ENCODE peak calls at places on chromosomes 12 and 14, in four cellular contexts. One of them, this sample, is unnamed.
A peak's percentile ranks its signal among the peaks of the same experiment; 100 is the strongest.

GRCh38 chr12:68487721-68488309 is 122.9 kb upstream of the RAP1B start:
- DNase-seq in PC-9: no peak
- DNase-seq in endothelial cell of umbilical vein: no peak
- DNase-seq in GM23248: no peak
- DNase-seq in this sample: no peak

GRCh38 chr12:75658826-75659823 is 147.7 kb upstream of the KRR1 start:
- DNase-seq in PC-9: no peak
- DNase-seq in endothelial cell of umbilical vein: peak; percentile 77
- DNase-seq in GM23248: peak; percentile 86
- DNase-seq in this sample: peak; percentile 92

GRCh38 chr12:20624718-20625117 is 70.4 kb upstream of the SLCO1C1 start:
- DNase-seq in PC-9: no peak
- DNase-seq in endothelial cell of umbilical vein: peak; percentile 58
- DNase-seq in GM23248: peak; percentile 37
- DNase-seq in this sample: peak; percentile 35

GRCh38 chr14:77979666-77980351 is 179.9 kb downstream of the ADCK1 start:
- DNase-seq in PC-9: no peak
- DNase-seq in endothelial cell of umbilical vein: no peak
- DNase-seq in GM23248: no peak
- DNase-seq in this sample: peak; percentile 60

GRCh38 chr12:132270969-132271754 is 58.2 kb downstream of the GALNT9 start:
- DNase-seq in PC-9: no peak
- DNase-seq in endothelial cell of umbilical vein: no peak
- DNase-seq in GM23248: no peak
- DNase-seq in this sample: no peak

GRCh38 chr14:37142835-37143499 is 29.4 kb downstream of the SLC25A21 start:
- DNase-seq in PC-9: no peak
- DNase-seq in endothelial cell of umbilical vein: peak; percentile 51
- DNase-seq in GM23248: peak; percentile 68
- DNase-seq in this sample: peak; percentile 95

GRCh38 chr14:64303471-64303917 is 9.3 kb upstream of the ESR2 start:
- DNase-seq in PC-9: peak; percentile 72
- DNase-seq in endothelial cell of umbilical vein: peak; percentile 71
- DNase-seq in GM23248: peak; percentile 62
- DNase-seq in this sample: peak; percentile 52

GRCh38 chr14:104989236-104989950 is 3.8 kb downstream of the CLBA1 start:
- DNase-seq in PC-9: no peak
- DNase-seq in endothelial cell of umbilical vein: no peak
- DNase-seq in GM23248: no peak
- DNase-seq in this sample: no peak

GRCh38 chr12:47799357-47799955 is 20.2 kb downstream of the HDAC7 start:
- DNase-seq in PC-9: no peak
- DNase-seq in endothelial cell of umbilical vein: no peak
- DNase-seq in GM23248: peak; percentile 45
- DNase-seq in this sample: no peak

GRCh38 chr14:33564774-33565630 is 385.9 kb downstream of the EGLN3 start:
- DNase-seq in PC-9: peak; percentile 72
- DNase-seq in endothelial cell of umbilical vein: peak; percentile 98
- DNase-seq in GM23248: peak; percentile 58
- DNase-seq in this sample: peak; percentile 94

GRCh38 chr14:75689012-75689411 is 28.0 kb downstream of the TTLL5 start:
- DNase-seq in PC-9: no peak
- DNase-seq in endothelial cell of umbilical vein: no peak
- DNase-seq in GM23248: peak; percentile 72
- DNase-seq in this sample: peak; percentile 45

GRCh38 chr12:117580718-117581062 is 219.3 kb upstream of the NOS1 start:
- DNase-seq in PC-9: no peak
- DNase-seq in endothelial cell of umbilical vein: no peak
- DNase-seq in GM23248: no peak
- DNase-seq in this sample: no peak

GRCh38 chr12:16012086-16012485 is 101.0 kb downstream of the DERA start:
- DNase-seq in PC-9: no peak
- DNase-seq in endothelial cell of umbilical vein: peak; percentile 26
- DNase-seq in GM23248: peak; percentile 47
- DNase-seq in this sample: peak; percentile 64

GRCh38 chr12:50040657-50041056 is 15.4 kb upstream of the RACGAP1 start:
- DNase-seq in PC-9: no peak
- DNase-seq in endothelial cell of umbilical vein: no peak
- DNase-seq in GM23248: no peak
- DNase-seq in this sample: no peak

GRCh38 chr12:101829639-101830390 is 944 bp downstream of the GNPTAB start:
- DNase-seq in PC-9: no peak
- DNase-seq in endothelial cell of umbilical vein: peak; percentile 37
- DNase-seq in GM23248: peak; percentile 49
- DNase-seq in this sample: no peak

GRCh38 chr12:89135976-89136634 is 216.2 kb downstream of the DUSP6 start:
- DNase-seq in PC-9: peak; percentile 46
- DNase-seq in endothelial cell of umbilical vein: no peak
- DNase-seq in GM23248: peak; percentile 83
- DNase-seq in this sample: peak; percentile 69

GRCh38 chr12:13798162-13798561 is 183.2 kb downstream of the GRIN2B start:
- DNase-seq in PC-9: no peak
- DNase-seq in endothelial cell of umbilical vein: no peak
- DNase-seq in GM23248: peak; percentile 5
- DNase-seq in this sample: no peak

GRCh38 chr12:119334459-119335170 is at the start of gene CCDC60:
- DNase-seq in PC-9: no peak
- DNase-seq in endothelial cell of umbilical vein: no peak
- DNase-seq in GM23248: no peak
- DNase-seq in this sample: no peak
- H3K4me3 ChIP-seq in PC-9: no peak within 1 kb of the TSS
- H3K4me3 ChIP-seq in endothelial cell of umbilical vein: no peak within 1 kb of the TSS
- H3K4me3 ChIP-seq in GM23248: no peak within 1 kb of the TSS
- H3K4me3 ChIP-seq in this sample: no peak within 1 kb of the TSS

GRCh38 chr14:94330857-94331256 is 7.7 kb upstream of the SERPINA6 start:
- DNase-seq in PC-9: no peak
- DNase-seq in endothelial cell of umbilical vein: no peak
- DNase-seq in GM23248: peak; percentile 28
- DNase-seq in this sample: no peak

GRCh38 chr14:94332063-94332583 is 9.0 kb upstream of the SERPINA6 start:
- DNase-seq in PC-9: no peak
- DNase-seq in endothelial cell of umbilical vein: no peak
- DNase-seq in GM23248: no peak
- DNase-seq in this sample: no peak

GRCh38 chr14:94329857-94330256 is 6.7 kb upstream of the SERPINA6 start:
- DNase-seq in PC-9: no peak
- DNase-seq in endothelial cell of umbilical vein: no peak
- DNase-seq in GM23248: no peak
- DNase-seq in this sample: no peak

GRCh38 chr14:94331462-94331861 is 8.3 kb upstream of the SERPINA6 start:
- DNase-seq in PC-9: no peak
- DNase-seq in endothelial cell of umbilical vein: no peak
- DNase-seq in GM23248: no peak
- DNase-seq in this sample: no peak

GRCh38 chr14:94330432-94330831 is 7.3 kb upstream of the SERPINA6 start:
- DNase-seq in PC-9: no peak
- DNase-seq in endothelial cell of umbilical vein: no peak
- DNase-seq in GM23248: no peak
- DNase-seq in this sample: no peak
- H2AFZ ChIP-seq in PC-9: no peak overlapping the region
- H2AFZ ChIP-seq in endothelial cell of umbilical vein: no peak overlapping the region
- H2AFZ ChIP-seq in GM23248: no peak overlapping the region
- H2AFZ ChIP-seq in this sample: no peak overlapping the region

GRCh38 chr12:123890536-123890902 is 82.1 kb downstream of the CCDC92 start:
- DNase-seq in PC-9: no peak
- DNase-seq in endothelial cell of umbilical vein: no peak
- DNase-seq in GM23248: no peak
- DNase-seq in this sample: no peak

GRCh38 chr12:123889000-123889399 is 83.6 kb downstream of the CCDC92 start:
- DNase-seq in PC-9: no peak
- DNase-seq in endothelial cell of umbilical vein: no peak
- DNase-seq in GM23248: no peak
- DNase-seq in this sample: no peak

GRCh38 chr12:123889848-123890535 is 82.6 kb downstream of the CCDC92 start:
- DNase-seq in PC-9: no peak
- DNase-seq in endothelial cell of umbilical vein: no peak
- DNase-seq in GM23248: no peak
- DNase-seq in this sample: no peak

GRCh38 chr12:123886258-123886657 is 86.4 kb downstream of the CCDC92 start:
- DNase-seq in PC-9: no peak
- DNase-seq in endothelial cell of umbilical vein: no peak
- DNase-seq in GM23248: no peak
- DNase-seq in this sample: no peak

GRCh38 chr12:123886931-123887582 is 85.6 kb downstream of the CCDC92 start:
- DNase-seq in PC-9: no peak
- DNase-seq in endothelial cell of umbilical vein: no peak
- DNase-seq in GM23248: no peak
- DNase-seq in this sample: no peak
- H3K27ac ChIP-seq in PC-9: no peak overlapping the region
- H3K27ac ChIP-seq in endothelial cell of umbilical vein: no peak overlapping the region
- H3K27ac ChIP-seq in GM23248: no peak overlapping the region
- H3K27ac ChIP-seq in this sample: no peak overlapping the region

DNA sequence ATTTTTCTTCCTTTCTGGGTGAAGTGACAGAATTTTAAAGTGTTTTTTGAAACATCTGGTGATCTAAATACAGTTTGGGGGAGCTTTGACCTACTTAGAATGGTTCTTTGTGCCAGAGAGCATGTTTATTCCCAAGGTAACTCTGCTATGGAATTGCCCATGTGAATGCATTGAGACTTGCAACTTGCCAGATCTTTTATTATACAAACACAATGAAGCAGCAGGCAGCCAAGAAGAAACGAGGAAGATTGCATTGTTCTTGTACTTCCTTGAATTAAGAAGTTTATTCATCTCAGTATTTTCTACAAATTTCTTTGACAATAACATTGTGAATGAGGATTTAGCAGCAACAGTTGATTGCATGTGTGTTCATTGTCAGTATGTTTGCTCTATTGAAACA is 55.5 kb downstream of the FGD4 start:
- DNase-seq in PC-9: no peak
- DNase-seq in endothelial cell of umbilical vein: peak; percentile 92
- DNase-seq in GM23248: no peak
- DNase-seq in this sample: no peak
- H3K4me3 ChIP-seq in PC-9: no peak overlapping the region
- H3K4me3 ChIP-seq in endothelial cell of umbilical vein: no peak overlapping the region
- H3K4me3 ChIP-seq in GM23248: no peak overlapping the region
- H3K4me3 ChIP-seq in this sample: no peak overlapping the region

DNA sequence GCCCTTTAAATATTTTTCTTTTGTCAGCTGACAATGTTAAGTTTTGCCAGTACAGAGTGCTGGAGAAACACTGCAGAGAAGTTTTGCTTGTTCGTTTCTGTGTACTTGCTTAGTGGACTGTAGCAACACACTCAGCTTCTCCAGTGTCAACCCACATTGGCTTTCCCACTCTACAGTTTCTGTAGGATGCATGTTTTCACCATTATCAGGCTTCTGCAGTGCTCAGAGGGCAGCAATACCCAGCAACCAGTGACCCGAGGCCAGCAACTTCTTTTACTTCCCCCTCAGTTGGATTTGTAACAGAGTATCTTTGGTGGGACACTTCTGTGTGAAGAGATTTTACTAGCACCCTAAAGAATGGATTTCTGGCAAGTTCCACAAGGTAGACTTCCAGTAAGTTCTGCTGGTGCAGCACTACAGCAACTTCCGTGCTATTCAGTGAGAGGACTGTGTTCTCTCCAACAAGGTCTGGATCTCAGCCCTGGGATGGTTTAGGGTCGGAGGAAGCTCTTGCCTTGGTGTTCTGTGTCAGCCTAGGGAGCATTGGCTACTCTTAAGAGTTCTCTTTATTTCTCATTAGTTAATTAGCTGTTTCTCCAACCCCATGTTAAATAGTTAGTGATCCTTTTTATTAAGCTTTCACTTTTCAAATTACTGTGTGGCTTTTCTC is 70.4 kb downstream of the FUT8 start:
- DNase-seq in PC-9: no peak
- DNase-seq in endothelial cell of umbilical vein: no peak
- DNase-seq in GM23248: peak; percentile 28
- DNase-seq in this sample: no peak
- H2AFZ ChIP-seq in PC-9: no peak overlapping the region
- H2AFZ ChIP-seq in endothelial cell of umbilical vein: no peak overlapping the region
- H2AFZ ChIP-seq in GM23248: peak overlapping the region; percentile 13
- H2AFZ ChIP-seq in this sample: no peak overlapping the region

GRCh38 chr14:68807987-68808386 is 15.1 kb upstream of the ZFP36L1 start:
- DNase-seq in PC-9: no peak
- DNase-seq in endothelial cell of umbilical vein: no peak
- DNase-seq in GM23248: no peak
- DNase-seq in this sample: no peak
- H3K27ac ChIP-seq in PC-9: no peak overlapping the region
- H3K27ac ChIP-seq in endothelial cell of umbilical vein: no peak overlapping the region
- H3K27ac ChIP-seq in GM23248: peak overlapping the region; percentile 82
- H3K27ac ChIP-seq in this sample: no peak overlapping the region

GRCh38 chr12:92468358-92469020 is 234.3 kb upstream of the PLEKHG7 start:
- DNase-seq in PC-9: no peak
- DNase-seq in endothelial cell of umbilical vein: no peak
- DNase-seq in GM23248: no peak
- DNase-seq in this sample: peak; percentile 24
- H3K4me3 ChIP-seq in PC-9: no peak overlapping the region
- H3K4me3 ChIP-seq in endothelial cell of umbilical vein: no peak overlapping the region
- H3K4me3 ChIP-seq in GM23248: no peak overlapping the region
- H3K4me3 ChIP-seq in this sample: no peak overlapping the region

This sample was measured in fibroblast of lung.